ENCODE peak calls at places on chromosomes 5 and 9, in six cellular contexts. Y is NB4, A is sigmoid colon, F is uterus, E is lower leg skin, R is A549. H is an unnamed sample.

GRCh38 chr5:114702111-114702510 is 340.2 kb downstream of the KCNN2 start:
- DNase-seq in Y (no peak), A (no peak), F (no peak), E (no peak), R (no peak), H (no peak)

GRCh38 chr9:17824191-17824926 is 245.5 kb downstream of the SH3GL2 start:
- DNase-seq in Y (no peak), A (no peak), F (no peak), E (no peak), R (no peak), H (no peak)

GRCh38 chr9:7273575-7273974 is 515.8 kb downstream of the KDM4C start:
- DNase-seq in Y (peak), A (no peak), F (peak), E (no peak), R (peak), H (no peak)

GRCh38 chr5:11791777-11792176 is 112.5 kb downstream of the CTNND2 start:
- DNase-seq in Y (no peak), A (no peak), F (no peak), E (no peak), R (no peak), H (no peak)

GRCh38 chr5:149466457-149466972 is 84.7 kb downstream of the CSNK1A1 start:
- DNase-seq in Y (peak), A (no peak), F (no peak), E (no peak), R (peak), H (no peak)

GRCh38 chr5:7902201-7902600 is 33.3 kb downstream of the MTRR start:
- DNase-seq in Y (no peak), A (no peak), F (no peak), E (no peak), R (no peak), H (no peak)

GRCh38 chr5:169160405-169160901 is 140.5 kb downstream of the SLIT3 start:
- DNase-seq in Y (no peak), A (no peak), F (peak), E (peak), R (peak), H (no peak)

GRCh38 chr5:53895091-53895683 is 334.7 kb downstream of the NDUFS4 start:
- DNase-seq in Y (peak), A (no peak), F (no peak), E (no peak), R (no peak), H (no peak)

GRCh38 chr5:40166757-40167156 is 513.0 kb upstream of the PTGER4 start:
- DNase-seq in Y (no peak), A (no peak), F (no peak), E (no peak), R (no peak), H (no peak)

GRCh38 chr9:96320749-96321280 is 18.8 kb upstream of the HSD17B3 start:
- DNase-seq in Y (no peak), A (no peak), F (no peak), E (no peak), R (no peak), H (no peak)

GRCh38 chr5:176774216-176775171 is 35.9 kb upstream of the UNC5A start:
- DNase-seq in Y (no peak), A (peak), F (no peak), E (peak), R (no peak), H (no peak)

GRCh38 chr5:151094861-151095260 is 14.0 kb upstream of the TNIP1 start:
- DNase-seq in Y (no peak), A (peak), F (no peak), E (no peak), R (no peak), H (no peak)

GRCh38 chr9:128244443-128245226 is 31.2 kb downstream of the GOLGA2 start:
- DNase-seq in Y (peak), A (peak), F (peak), E (peak), R (no peak), H (peak)

GRCh38 chr9:35108461-35108860 is 5.5 kb upstream of the STOML2 start:
- DNase-seq in Y (no peak), A (no peak), F (no peak), E (peak), R (no peak), H (no peak)

GRCh38 chr5:159002201-159002600 is 97.5 kb downstream of the EBF1 start:
- DNase-seq in Y (no peak), A (no peak), F (no peak), E (no peak), R (no peak), H (no peak)

GRCh38 chr9:93950619-93951601 is 4.2 kb downstream of the BARX1 start:
- DNase-seq in Y (peak), A (no peak), F (no peak), E (peak), R (no peak), H (no peak)

GRCh38 chr5:91266184-91266705 is 116.9 kb downstream of the ARRDC3 start:
- DNase-seq in Y (peak), A (no peak), F (no peak), E (no peak), R (peak), H (no peak)

GRCh38 chr9:92404437-92404836 is at the start of gene OGN:
- DNase-seq in Y (no peak), A (no peak), F (no peak), E (no peak), R (no peak), H (no peak)

GRCh38 chr5:58462623-58463230 is 2.8 kb upstream of the PLK2 start:
- DNase-seq in Y (peak), A (no peak), F (no peak), E (no peak), R (peak), H (no peak)

GRCh38 chr5:77987331-77987730 is 211.2 kb upstream of the TBCA start:
- DNase-seq in Y (no peak), A (no peak), F (no peak), E (no peak), R (no peak), H (no peak)

GRCh38 chr5:170450041-170450660 is 53.7 kb upstream of the KCNIP1 start:
- DNase-seq in Y (no peak), A (no peak), F (no peak), E (peak), R (no peak), H (no peak)

GRCh38 chr5:4901305-4901751 is 238.8 kb upstream of the ADAMTS16 start:
- DNase-seq in Y (no peak), A (no peak), F (no peak), E (no peak), R (no peak), H (no peak)

GRCh38 chr5:163369986-163370385 is 67.4 kb upstream of the CCNG1 start:
- DNase-seq in Y (no peak), A (no peak), F (no peak), E (no peak), R (no peak), H (no peak)

GRCh38 chr5:100827481-100827889 is 75.6 kb downstream of the ST8SIA4 start:
- DNase-seq in Y (no peak), A (no peak), F (no peak), E (peak), R (peak), H (no peak)

GRCh38 chr9:134867917-134868750 is 12.5 kb upstream of the FCN2 start:
- DNase-seq in Y (no peak), A (no peak), F (peak), E (no peak), R (no peak), H (no peak)

GRCh38 chr5:18043344-18043743 is 409.1 kb downstream of the TAF11L14 start:
- DNase-seq in Y (no peak), A (no peak), F (no peak), E (no peak), R (peak), H (no peak)

GRCh38 chr9:1490341-1491115 is 440.4 kb downstream of the DMRT2 start:
- DNase-seq in Y (no peak), A (no peak), F (no peak), E (no peak), R (no peak), H (no peak)

GRCh38 chr5:61286446-61287132 is 45.5 kb upstream of the ZSWIM6 start:
- DNase-seq in Y (no peak), A (no peak), F (no peak), E (no peak), R (no peak), H (no peak)

GRCh38 chr5:142655339-142656267 is 30.3 kb downstream of the FGF1 start:
- DNase-seq in Y (peak), A (peak), F (peak), E (peak), R (peak), H (peak)

GRCh38 chr5:143760137-143760505 is 51.8 kb upstream of the HMHB1 start:
- DNase-seq in Y (no peak), A (no peak), F (no peak), E (no peak), R (no peak), H (no peak)

GRCh38 chr5:91018185-91018584 is 364.9 kb downstream of the ARRDC3 start:
- DNase-seq in Y (no peak), A (no peak), F (no peak), E (no peak), R (no peak), H (peak)

GRCh38 chr9:4792054-4792571 is 631 bp upstream of the RCL1 start:
- DNase-seq in Y (no peak), A (no peak), F (no peak), E (no peak), R (no peak), H (no peak)

GRCh38 chr5:107542428-107542827 is 128.3 kb downstream of the EFNA5 start:
- DNase-seq in Y (no peak), A (peak), F (peak), E (peak), R (peak), H (peak)

GRCh38 chr9:114452219-114453169 is 52.8 kb downstream of the WHRN start:
- DNase-seq in Y (no peak), A (no peak), F (no peak), E (peak), R (no peak), H (no peak)

GRCh38 chr9:94086961-94087360 is 2.7 kb downstream of the PTPDC1 start:
- DNase-seq in Y (no peak), A (no peak), F (no peak), E (no peak), R (no peak), H (no peak)

DNA sequence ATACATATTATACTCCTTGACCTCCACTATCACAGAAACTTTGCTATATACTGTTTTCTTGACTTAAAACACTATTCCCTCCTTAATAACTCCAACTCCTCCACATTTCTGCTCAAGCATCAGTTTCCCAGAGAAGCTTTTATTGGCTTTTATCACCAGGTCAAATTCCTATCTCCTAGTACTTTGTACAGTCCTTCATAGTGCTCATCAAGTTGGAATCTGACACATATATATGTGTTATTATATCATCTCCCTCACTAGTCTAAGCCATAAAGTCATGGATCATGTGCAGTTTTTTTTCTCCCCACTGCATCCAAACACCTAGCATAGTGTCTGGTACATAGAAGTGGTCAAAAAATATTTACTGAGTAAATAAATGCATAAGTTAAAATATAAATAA is 59.1 kb downstream of the BHMT start:
- DNase-seq in Y (no peak), A (no peak), F (no peak), E (no peak), R (no peak), H (no peak)
- TF ChIP-seq POLR2A in Y (no peak), A (no peak), F (no peak), E (no peak), R (no peak), H (no peak)

GRCh38 chr5:56085205-56085604 is 90.4 kb upstream of the IL6ST start:
- DNase-seq in Y (no peak), A (no peak), F (no peak), E (no peak), R (no peak), H (no peak)
- TF ChIP-seq POLR2A in Y (no peak), A (no peak), F (no peak), E (no peak), R (no peak), H (no peak)

DNA sequence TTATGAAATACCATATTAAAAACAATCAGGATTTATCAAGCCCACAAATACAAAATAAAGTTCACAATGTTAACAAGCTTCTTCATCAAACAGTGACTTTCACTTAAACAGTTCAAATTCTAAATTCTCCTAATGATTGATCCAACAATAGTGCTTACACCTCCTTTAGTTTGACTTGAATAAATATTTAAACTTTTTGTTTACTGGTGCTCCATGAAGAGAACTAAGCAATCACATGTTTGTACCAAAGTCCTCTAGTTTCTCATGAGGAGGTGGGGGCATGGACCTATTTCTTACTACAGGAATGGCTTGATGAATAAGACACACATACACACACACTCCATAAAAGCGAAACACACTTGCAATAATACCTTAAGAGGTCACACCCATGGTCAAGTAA is 95.8 kb downstream of the RAPGEF6 start:
- DNase-seq in Y (no peak), A (no peak), F (no peak), E (no peak), R (peak), H (no peak)
- TF ChIP-seq POLR2A in Y (no peak), A (no peak), F (no peak), E (no peak), R (no peak), H (no peak)

GRCh38 chr5:178859625-178860521 is at the start of gene ZNF354B:
- DNase-seq in Y (peak), A (peak), F (peak), E (peak), R (peak), H (peak)
- TF ChIP-seq POLR2A in Y (peak), A (peak), F (peak), E (no peak), R (peak), H (peak)

DNA sequence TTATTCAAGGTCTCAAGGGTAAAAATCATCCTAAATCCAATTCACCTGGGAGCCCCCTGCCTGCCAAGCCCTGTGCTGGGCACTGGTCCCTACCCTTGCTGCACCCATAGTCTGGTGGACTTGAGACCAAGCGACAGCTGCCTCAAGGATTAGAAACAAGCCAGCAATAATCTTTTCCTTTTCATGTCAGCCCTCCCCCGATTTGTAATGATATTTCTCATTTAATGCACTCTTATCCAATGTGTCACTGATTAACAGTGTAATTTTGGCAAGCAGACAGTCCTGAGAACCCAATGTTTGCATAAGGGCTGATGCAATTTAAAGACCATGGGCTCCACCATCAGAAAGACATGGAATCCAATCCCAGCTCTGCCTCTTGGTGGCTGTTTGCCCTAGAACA is 108.9 kb downstream of the ACTL7B start:
- DNase-seq in Y (no peak), A (no peak), F (no peak), E (no peak), R (no peak), H (no peak)
- TF ChIP-seq POLR2A in Y (no peak), A (no peak), F (no peak), E (no peak), R (no peak), H (no peak)